ENCODE peak calls at places on chromosome 17, in four cellular contexts. One of them, this sample, is unnamed.

GRCh38 chr17:61325382-61326073 is 74.1 kb upstream of the TBX2 start:
- DNase-seq in heart right ventricle: no peak
- DNase-seq in AG10803: peak
- DNase-seq in upper lobe of right lung: no peak
- DNase-seq in this sample: no peak

GRCh38 chr17:65191805-65192740 is 54.9 kb downstream of the RGS9 start:
- DNase-seq in AG10803: peak
- DNase-seq in upper lobe of right lung: no peak
- DNase-seq in heart right ventricle: no peak
- DNase-seq in this sample: no peak

GRCh38 chr17:7587420-7587786 is 2.5 kb downstream of the SOX15 start:
- DNase-seq in heart right ventricle: no peak
- DNase-seq in AG10803: peak
- DNase-seq in upper lobe of right lung: no peak
- DNase-seq in this sample: no peak

GRCh38 chr17:17254026-17254425 is 17.1 kb upstream of the FLCN start:
- DNase-seq in upper lobe of right lung: no peak
- DNase-seq in AG10803: peak
- DNase-seq in heart right ventricle: no peak
- DNase-seq in this sample: no peak

GRCh38 chr17:75996665-75997590 is 3.7 kb upstream of the CDK3 start:
- DNase-seq in AG10803: peak
- DNase-seq in heart right ventricle: peak
- DNase-seq in upper lobe of right lung: peak
- DNase-seq in this sample: no peak

GRCh38 chr17:66715745-66716156 is 119.2 kb upstream of the CACNG5 start:
- DNase-seq in heart right ventricle: no peak
- DNase-seq in upper lobe of right lung: no peak
- DNase-seq in AG10803: peak
- DNase-seq in this sample: peak

GRCh38 chr17:73188011-73188410 is 4.8 kb upstream of the COG1 start:
- DNase-seq in upper lobe of right lung: no peak
- DNase-seq in AG10803: peak
- DNase-seq in heart right ventricle: no peak
- DNase-seq in this sample: no peak

GRCh38 chr17:50817838-50818237 is 17.5 kb upstream of the WFIKKN2 start:
- DNase-seq in heart right ventricle: no peak
- DNase-seq in upper lobe of right lung: no peak
- DNase-seq in AG10803: no peak
- DNase-seq in this sample: no peak

GRCh38 chr17:20156196-20157077 is 147.3 kb downstream of the SPECC1 start:
- DNase-seq in heart right ventricle: no peak
- DNase-seq in AG10803: peak
- DNase-seq in upper lobe of right lung: peak
- DNase-seq in this sample: no peak

GRCh38 chr17:81891303-81891552 is 158 bp downstream of the ALYREF start:
- DNase-seq in upper lobe of right lung: no peak
- DNase-seq in heart right ventricle: no peak
- DNase-seq in AG10803: no peak
- DNase-seq in this sample: no peak
- TF ChIP-seq CTCF in upper lobe of right lung: no peak
- TF ChIP-seq CTCF in heart right ventricle: no peak
- TF ChIP-seq CTCF in AG10803: no peak
- TF ChIP-seq CTCF in this sample: no peak

DNA sequence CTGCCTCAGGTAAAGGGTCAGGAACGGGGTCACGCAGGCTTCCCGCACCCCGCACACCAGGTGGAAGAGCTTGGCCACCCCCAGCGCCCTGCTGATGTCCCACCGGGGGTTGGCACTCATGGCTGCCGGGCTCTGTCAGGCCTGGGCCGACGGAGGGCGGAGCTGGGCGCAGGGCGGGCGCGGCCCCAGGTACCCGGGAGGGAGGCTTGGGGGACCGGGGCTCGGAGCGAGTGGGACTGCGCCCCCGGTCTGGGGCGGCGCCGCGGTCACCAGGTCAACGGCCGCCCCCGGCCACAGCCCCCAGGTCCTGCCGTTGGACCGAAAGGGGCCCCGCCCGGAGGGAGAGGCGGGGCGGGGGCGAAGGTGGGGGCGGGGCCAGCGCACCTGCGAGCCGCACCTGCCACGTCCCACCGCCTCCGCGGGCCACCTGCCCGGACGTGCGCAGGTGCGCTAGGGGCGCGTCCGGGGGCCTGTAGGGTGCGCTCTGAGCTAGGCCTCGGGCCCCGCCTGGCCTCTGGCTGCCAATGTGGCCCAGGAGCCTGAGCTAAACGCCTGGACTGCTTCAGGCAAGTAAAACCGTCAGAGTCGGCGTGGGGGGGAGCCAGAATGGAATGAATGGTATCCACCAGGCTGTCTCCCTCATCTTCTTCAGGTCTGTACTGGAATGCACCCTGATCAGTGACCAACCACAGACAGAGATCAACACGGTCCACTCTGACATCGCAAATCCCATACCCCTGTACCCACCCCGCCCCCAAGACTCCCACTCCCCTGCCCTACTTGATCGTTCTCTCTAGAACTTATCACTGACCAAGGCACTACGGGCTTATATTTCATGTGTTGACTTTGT is at the start of gene MFSD6L:
- DNase-seq in upper lobe of right lung: peak
- DNase-seq in heart right ventricle: no peak
- DNase-seq in AG10803: no peak
- DNase-seq in this sample: no peak
- H3K4me3 ChIP-seq in upper lobe of right lung: no peak
- H3K4me3 ChIP-seq in heart right ventricle: no peak
- H3K4me3 ChIP-seq in AG10803: no peak
- H3K4me3 ChIP-seq in this sample: no peak

GRCh38 chr17:44966348-44967025 is 1.6 kb downstream of the C1QL1 start:
- DNase-seq in heart right ventricle: no peak
- DNase-seq in upper lobe of right lung: no peak
- DNase-seq in AG10803: no peak
- DNase-seq in this sample: no peak

GRCh38 chr17:44965491-44966234 is 2.4 kb downstream of the C1QL1 start:
- DNase-seq in AG10803: no peak
- DNase-seq in upper lobe of right lung: no peak
- DNase-seq in heart right ventricle: no peak
- DNase-seq in this sample: no peak

GRCh38 chr17:44959821-44960523 is 8.1 kb downstream of the C1QL1 start:
- DNase-seq in upper lobe of right lung: no peak
- DNase-seq in AG10803: no peak
- DNase-seq in heart right ventricle: no peak
- DNase-seq in this sample: no peak

GRCh38 chr17:44960654-44961053 is 7.4 kb downstream of the C1QL1 start:
- DNase-seq in AG10803: no peak
- DNase-seq in upper lobe of right lung: peak
- DNase-seq in heart right ventricle: no peak
- DNase-seq in this sample: no peak

DNA sequence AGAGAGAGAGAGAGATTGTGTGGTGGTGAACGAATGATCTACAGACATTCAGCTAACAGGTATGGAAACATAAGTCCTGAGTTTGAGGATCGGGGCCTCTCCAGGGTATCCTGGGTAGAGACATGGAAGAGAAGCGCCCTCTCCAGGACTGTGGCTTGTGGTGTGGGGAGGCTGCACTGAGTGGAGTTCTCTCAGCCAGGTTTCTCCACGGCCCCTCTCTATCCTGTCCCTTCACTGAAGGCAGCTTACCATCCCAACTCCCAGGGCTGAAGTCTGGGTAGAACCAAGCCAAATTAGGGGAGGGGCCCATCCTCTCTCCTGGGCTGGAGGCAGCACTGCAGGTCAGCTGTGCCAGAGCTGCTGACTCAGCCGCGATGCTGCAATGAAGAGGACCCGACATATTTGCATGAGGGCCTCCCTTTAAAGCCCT is 6.2 kb downstream of the C1QL1 start:
- DNase-seq in AG10803: no peak
- DNase-seq in heart right ventricle: no peak
- DNase-seq in upper lobe of right lung: no peak
- DNase-seq in this sample: no peak
- TF ChIP-seq CTCF in AG10803: no peak
- TF ChIP-seq CTCF in heart right ventricle: no peak
- TF ChIP-seq CTCF in upper lobe of right lung: no peak
- TF ChIP-seq CTCF in this sample: no peak

GRCh38 chr17:79469646-79470045 is 141.2 kb downstream of the RBFOX3 start:
- DNase-seq in heart right ventricle: no peak
- DNase-seq in AG10803: no peak
- DNase-seq in upper lobe of right lung: no peak
- DNase-seq in this sample: no peak

GRCh38 chr17:79466562-79467350 is 144.1 kb downstream of the RBFOX3 start:
- DNase-seq in AG10803: no peak
- DNase-seq in heart right ventricle: no peak
- DNase-seq in upper lobe of right lung: no peak
- DNase-seq in this sample: no peak

GRCh38 chr17:79464310-79465010 is 146.4 kb downstream of the RBFOX3 start:
- DNase-seq in upper lobe of right lung: no peak
- DNase-seq in heart right ventricle: no peak
- DNase-seq in AG10803: no peak
- DNase-seq in this sample: no peak

GRCh38 chr17:79465011-79466006 is 145.5 kb downstream of the RBFOX3 start:
- DNase-seq in upper lobe of right lung: no peak
- DNase-seq in heart right ventricle: no peak
- DNase-seq in AG10803: no peak
- DNase-seq in this sample: no peak

DNA sequence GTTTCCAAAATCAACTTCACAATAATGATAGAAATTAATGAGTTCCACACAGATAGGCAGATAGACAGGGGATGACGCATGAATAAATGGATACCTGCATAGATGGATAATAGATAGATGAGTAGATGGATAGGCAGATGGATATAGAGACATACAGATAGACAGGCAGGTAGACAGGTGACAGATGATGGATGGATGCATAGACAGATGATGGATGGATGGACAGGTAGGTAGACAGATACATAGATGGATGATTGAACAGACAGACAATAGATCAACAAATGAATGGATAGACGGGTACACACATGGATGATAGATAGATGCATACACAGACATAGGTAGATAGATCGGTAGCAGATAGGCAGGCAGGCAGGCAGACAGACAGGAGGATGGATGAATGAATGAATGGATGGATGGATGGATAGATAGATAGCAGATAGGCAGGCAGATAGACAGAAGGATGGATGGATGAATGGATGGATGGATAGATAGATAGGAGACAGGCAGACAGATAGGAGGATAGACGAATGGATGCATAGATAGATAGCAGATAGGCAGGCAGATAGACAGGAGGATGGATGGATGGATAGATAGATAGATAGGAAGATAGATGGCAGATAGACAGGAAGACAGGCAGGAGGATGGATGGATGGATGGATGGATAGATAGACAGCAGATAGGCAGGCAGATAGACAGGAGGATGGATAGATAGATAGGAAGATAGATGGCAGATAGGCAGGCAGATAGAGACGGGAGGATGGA is 142.5 kb downstream of the RBFOX3 start:
- DNase-seq in upper lobe of right lung: no peak
- DNase-seq in AG10803: no peak
- DNase-seq in heart right ventricle: no peak
- DNase-seq in this sample: no peak
- H3K4me3 ChIP-seq in upper lobe of right lung: no peak
- H3K4me3 ChIP-seq in AG10803: no peak
- H3K4me3 ChIP-seq in heart right ventricle: no peak
- H3K4me3 ChIP-seq in this sample: no peak

GRCh38 chr17:58325289-58325726 is 3.3 kb downstream of the TSPOAP1 start:
- DNase-seq in upper lobe of right lung: no peak
- DNase-seq in heart right ventricle: no peak
- DNase-seq in AG10803: no peak
- DNase-seq in this sample: no peak

GRCh38 chr17:58322581-58323419 is 5.8 kb downstream of the TSPOAP1 start:
- DNase-seq in heart right ventricle: no peak
- DNase-seq in upper lobe of right lung: peak
- DNase-seq in AG10803: no peak
- DNase-seq in this sample: no peak

GRCh38 chr17:58325976-58326468 is 2.6 kb downstream of the TSPOAP1 start:
- DNase-seq in heart right ventricle: no peak
- DNase-seq in AG10803: no peak
- DNase-seq in upper lobe of right lung: peak
- DNase-seq in this sample: no peak

GRCh38 chr17:58323420-58324408 is 4.9 kb downstream of the TSPOAP1 start:
- DNase-seq in heart right ventricle: no peak
- DNase-seq in upper lobe of right lung: no peak
- DNase-seq in AG10803: no peak
- DNase-seq in this sample: no peak

GRCh38 chr17:58324409-58325288 is 3.9 kb downstream of the TSPOAP1 start:
- DNase-seq in heart right ventricle: no peak
- DNase-seq in upper lobe of right lung: peak
- DNase-seq in AG10803: peak
- DNase-seq in this sample: no peak
- TF ChIP-seq CTCF in heart right ventricle: no peak
- TF ChIP-seq CTCF in upper lobe of right lung: no peak
- TF ChIP-seq CTCF in AG10803: no peak
- TF ChIP-seq CTCF in this sample: no peak

GRCh38 chr17:3762922-3763776 is 37.8 kb downstream of the ITGAE start:
- DNase-seq in upper lobe of right lung: no peak
- DNase-seq in AG10803: no peak
- DNase-seq in heart right ventricle: no peak
- DNase-seq in this sample: no peak
- H3K4me3 ChIP-seq in upper lobe of right lung: peak
- H3K4me3 ChIP-seq in AG10803: no peak
- H3K4me3 ChIP-seq in heart right ventricle: no peak
- H3K4me3 ChIP-seq in this sample: no peak

This sample was measured in tibial nerve.